ENCODE peak calls at places on chromosomes 7 and 10, in six cellular contexts. One of them, this sample, is unnamed.

GRCh38 chr10:20995123-20995978 is 98.2 kb upstream of the NEBL start:
- DNase-seq in spleen: no peak
- DNase-seq in heart right ventricle: no peak
- DNase-seq in lung: no peak
- DNase-seq in psoas muscle: no peak
- DNase-seq in Peyer's patch: no peak
- DNase-seq in this sample: no peak

GRCh38 chr10:29160110-29160669 is 128.7 kb upstream of the LYZL1 start:
- DNase-seq in spleen: no peak
- DNase-seq in psoas muscle: no peak
- DNase-seq in heart right ventricle: no peak
- DNase-seq in Peyer's patch: no peak
- DNase-seq in lung: no peak
- DNase-seq in this sample: no peak

GRCh38 chr7:1886361-1887064 is 216.4 kb downstream of the ELFN1 start:
- DNase-seq in lung: no peak
- DNase-seq in psoas muscle: no peak
- DNase-seq in heart right ventricle: no peak
- DNase-seq in Peyer's patch: no peak
- DNase-seq in spleen: no peak
- DNase-seq in this sample: no peak

GRCh38 chr7:25949672-25950487 is 202.1 kb upstream of the NFE2L3 start:
- DNase-seq in spleen: no peak
- DNase-seq in psoas muscle: no peak
- DNase-seq in heart right ventricle: no peak
- DNase-seq in Peyer's patch: peak
- DNase-seq in lung: peak
- DNase-seq in this sample: no peak

GRCh38 chr7:78218051-78218450 is 419.5 kb downstream of the PHTF2 start:
- DNase-seq in lung: no peak
- DNase-seq in Peyer's patch: no peak
- DNase-seq in spleen: no peak
- DNase-seq in heart right ventricle: no peak
- DNase-seq in psoas muscle: no peak
- DNase-seq in this sample: no peak

GRCh38 chr10:67853512-67853911 is 15.5 kb upstream of the DNAJC12 start:
- DNase-seq in lung: no peak
- DNase-seq in Peyer's patch: no peak
- DNase-seq in spleen: no peak
- DNase-seq in heart right ventricle: no peak
- DNase-seq in psoas muscle: no peak
- DNase-seq in this sample: no peak

GRCh38 chr10:51399840-51400239 is 299.6 kb downstream of the CSTF2T start:
- DNase-seq in lung: no peak
- DNase-seq in psoas muscle: no peak
- DNase-seq in heart right ventricle: no peak
- DNase-seq in spleen: no peak
- DNase-seq in Peyer's patch: no peak
- DNase-seq in this sample: no peak

GRCh38 chr10:375885-376505 is 240.7 kb downstream of the ZMYND11 start:
- DNase-seq in Peyer's patch: no peak
- DNase-seq in spleen: peak
- DNase-seq in lung: no peak
- DNase-seq in psoas muscle: no peak
- DNase-seq in heart right ventricle: no peak
- DNase-seq in this sample: no peak

GRCh38 chr10:12193193-12193592 is 2.5 kb downstream of the NUDT5 start:
- DNase-seq in lung: no peak
- DNase-seq in spleen: no peak
- DNase-seq in heart right ventricle: no peak
- DNase-seq in Peyer's patch: no peak
- DNase-seq in psoas muscle: no peak
- DNase-seq in this sample: no peak

GRCh38 chr10:118543714-118544400 is 51.6 kb downstream of the PRLHR start:
- DNase-seq in psoas muscle: no peak
- DNase-seq in Peyer's patch: peak
- DNase-seq in heart right ventricle: no peak
- DNase-seq in lung: peak
- DNase-seq in spleen: no peak
- DNase-seq in this sample: peak

GRCh38 chr10:72084094-72084459 is 4.3 kb downstream of the SPOCK2 start:
- DNase-seq in psoas muscle: no peak
- DNase-seq in spleen: peak
- DNase-seq in heart right ventricle: no peak
- DNase-seq in Peyer's patch: peak
- DNase-seq in lung: no peak
- DNase-seq in this sample: no peak

GRCh38 chr10:35353805-35354204 is 17.5 kb downstream of the CCNY start:
- DNase-seq in psoas muscle: no peak
- DNase-seq in spleen: no peak
- DNase-seq in lung: no peak
- DNase-seq in heart right ventricle: no peak
- DNase-seq in Peyer's patch: no peak
- DNase-seq in this sample: no peak

GRCh38 chr10:77564781-77565589 is 72.6 kb downstream of the KCNMA1 start:
- DNase-seq in heart right ventricle: no peak
- DNase-seq in lung: no peak
- DNase-seq in spleen: no peak
- DNase-seq in psoas muscle: no peak
- DNase-seq in Peyer's patch: no peak
- DNase-seq in this sample: no peak

GRCh38 chr10:89163265-89163995 is 43.7 kb downstream of the CH25H start:
- DNase-seq in Peyer's patch: peak
- DNase-seq in lung: peak
- DNase-seq in spleen: peak
- DNase-seq in heart right ventricle: peak
- DNase-seq in psoas muscle: peak
- DNase-seq in this sample: peak

GRCh38 chr10:110107887-110108286 is 99.5 kb upstream of the MXI1 start:
- DNase-seq in psoas muscle: no peak
- DNase-seq in Peyer's patch: no peak
- DNase-seq in spleen: no peak
- DNase-seq in heart right ventricle: no peak
- DNase-seq in lung: no peak
- DNase-seq in this sample: no peak

GRCh38 chr10:49288341-49289065 is 10.5 kb upstream of the C10orf71 start:
- DNase-seq in spleen: no peak
- DNase-seq in heart right ventricle: no peak
- DNase-seq in psoas muscle: no peak
- DNase-seq in Peyer's patch: no peak
- DNase-seq in lung: no peak
- DNase-seq in this sample: no peak

GRCh38 chr10:26528048-26528447 is 89.9 kb downstream of the APBB1IP start:
- DNase-seq in psoas muscle: no peak
- DNase-seq in Peyer's patch: no peak
- DNase-seq in heart right ventricle: no peak
- DNase-seq in spleen: no peak
- DNase-seq in lung: no peak
- DNase-seq in this sample: no peak

GRCh38 chr10:22308390-22308789 is 7.8 kb upstream of the COMMD3 start:
- DNase-seq in psoas muscle: no peak
- DNase-seq in Peyer's patch: no peak
- DNase-seq in spleen: no peak
- DNase-seq in lung: no peak
- DNase-seq in heart right ventricle: no peak
- DNase-seq in this sample: no peak

GRCh38 chr10:79025113-79025832 is 43.5 kb upstream of the ZMIZ1 start:
- DNase-seq in psoas muscle: peak
- DNase-seq in spleen: peak
- DNase-seq in heart right ventricle: peak
- DNase-seq in Peyer's patch: no peak
- DNase-seq in lung: no peak
- DNase-seq in this sample: no peak

GRCh38 chr10:102120987-102121738 is 995 bp upstream of the LDB1 start:
- DNase-seq in heart right ventricle: peak
- DNase-seq in spleen: peak
- DNase-seq in psoas muscle: peak
- DNase-seq in Peyer's patch: peak
- DNase-seq in lung: peak
- DNase-seq in this sample: peak

GRCh38 chr10:55203874-55204273 is 402.8 kb upstream of the PCDH15 start:
- DNase-seq in Peyer's patch: no peak
- DNase-seq in lung: no peak
- DNase-seq in heart right ventricle: no peak
- DNase-seq in spleen: no peak
- DNase-seq in psoas muscle: no peak
- DNase-seq in this sample: no peak

GRCh38 chr10:131891929-131892816 is 8.6 kb upstream of the PPP2R2D start:
- DNase-seq in lung: no peak
- DNase-seq in Peyer's patch: no peak
- DNase-seq in psoas muscle: no peak
- DNase-seq in spleen: peak
- DNase-seq in heart right ventricle: no peak
- DNase-seq in this sample: no peak

GRCh38 chr7:40057292-40057691 is 77.1 kb downstream of the MPLKIP start:
- DNase-seq in lung: peak
- DNase-seq in Peyer's patch: no peak
- DNase-seq in psoas muscle: no peak
- DNase-seq in spleen: no peak
- DNase-seq in heart right ventricle: peak
- DNase-seq in this sample: no peak

GRCh38 chr7:101728888-101729883 is 88.2 kb upstream of the CUX1 start:
- DNase-seq in Peyer's patch: peak
- DNase-seq in heart right ventricle: no peak
- DNase-seq in lung: peak
- DNase-seq in psoas muscle: peak
- DNase-seq in spleen: no peak
- DNase-seq in this sample: no peak

GRCh38 chr7:82839555-82839954 is 323.1 kb downstream of the PCLO start:
- DNase-seq in lung: no peak
- DNase-seq in psoas muscle: no peak
- DNase-seq in spleen: no peak
- DNase-seq in heart right ventricle: no peak
- DNase-seq in Peyer's patch: no peak
- DNase-seq in this sample: no peak

GRCh38 chr7:44893710-44894135 is 8.4 kb upstream of the PURB start:
- DNase-seq in heart right ventricle: no peak
- DNase-seq in psoas muscle: no peak
- DNase-seq in lung: no peak
- DNase-seq in Peyer's patch: no peak
- DNase-seq in spleen: no peak
- DNase-seq in this sample: no peak

GRCh38 chr10:129545257-129545656 is 78.2 kb downstream of the MGMT start:
- DNase-seq in Peyer's patch: no peak
- DNase-seq in heart right ventricle: no peak
- DNase-seq in psoas muscle: no peak
- DNase-seq in spleen: no peak
- DNase-seq in lung: no peak
- DNase-seq in this sample: no peak

GRCh38 chr10:84329094-84329611 is 764 bp downstream of the CCSER2 start:
- DNase-seq in spleen: peak
- DNase-seq in heart right ventricle: peak
- DNase-seq in psoas muscle: no peak
- DNase-seq in Peyer's patch: peak
- DNase-seq in lung: no peak
- DNase-seq in this sample: no peak

GRCh38 chr7:38451840-38452239 is 178.4 kb upstream of the TARP start:
- DNase-seq in heart right ventricle: no peak
- DNase-seq in lung: no peak
- DNase-seq in spleen: no peak
- DNase-seq in Peyer's patch: no peak
- DNase-seq in psoas muscle: no peak
- DNase-seq in this sample: no peak
- TF ChIP-seq CTCF in heart right ventricle: peak
- TF ChIP-seq CTCF in lung: no peak
- TF ChIP-seq CTCF in spleen: no peak
- TF ChIP-seq CTCF in Peyer's patch: no peak
- TF ChIP-seq CTCF in psoas muscle: no peak
- TF ChIP-seq CTCF in this sample: peak

GRCh38 chr7:3056713-3057388 is 13.2 kb upstream of the CARD11 start:
- DNase-seq in lung: no peak
- DNase-seq in Peyer's patch: no peak
- DNase-seq in spleen: no peak
- DNase-seq in psoas muscle: no peak
- DNase-seq in heart right ventricle: no peak
- DNase-seq in this sample: no peak
- H3K27ac ChIP-seq in lung: no peak
- H3K27ac ChIP-seq in Peyer's patch: no peak
- H3K27ac ChIP-seq in spleen: no peak
- H3K27ac ChIP-seq in psoas muscle: no peak
- H3K27ac ChIP-seq in heart right ventricle: no peak
- H3K27ac ChIP-seq in this sample: no peak

DNA sequence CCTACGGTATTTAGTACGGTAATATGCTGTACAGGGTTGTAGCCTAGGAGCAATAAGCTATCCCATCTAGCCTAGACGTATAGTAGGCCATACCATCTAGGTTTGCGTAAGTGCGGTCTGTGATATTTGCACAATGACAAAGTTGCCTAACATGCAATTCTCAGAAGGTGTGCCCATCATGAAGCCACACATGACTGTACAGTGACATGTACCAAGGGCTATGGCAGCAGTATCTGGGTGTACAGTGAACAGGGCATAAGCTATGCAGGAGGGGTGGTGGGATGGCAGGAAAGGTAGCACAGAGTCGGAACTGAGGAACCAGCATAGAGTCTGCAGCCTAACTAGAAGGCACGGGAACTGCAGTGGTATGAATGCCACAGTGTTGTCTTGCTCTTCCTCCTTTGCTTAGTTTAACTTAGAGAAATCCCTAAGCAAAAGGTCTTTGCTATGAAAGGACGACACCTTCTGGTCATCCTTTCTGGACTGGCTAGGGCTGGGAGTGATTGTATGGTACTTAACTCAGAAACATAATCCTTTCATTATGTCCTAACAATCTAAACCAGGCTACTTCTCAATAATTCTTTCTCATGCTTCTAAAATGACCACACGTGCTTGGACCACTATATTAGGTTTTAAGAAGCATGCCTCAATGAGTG is 93.5 kb downstream of the DYNC1I1 start:
- DNase-seq in heart right ventricle: no peak
- DNase-seq in psoas muscle: no peak
- DNase-seq in Peyer's patch: no peak
- DNase-seq in lung: no peak
- DNase-seq in spleen: no peak
- DNase-seq in this sample: no peak
- TF ChIP-seq CTCF in heart right ventricle: no peak
- TF ChIP-seq CTCF in psoas muscle: no peak
- TF ChIP-seq CTCF in Peyer's patch: no peak
- TF ChIP-seq CTCF in lung: no peak
- TF ChIP-seq CTCF in spleen: no peak
- TF ChIP-seq CTCF in this sample: no peak

GRCh38 chr10:95573953-95574604 is 12.9 kb upstream of the SORBS1 start:
- DNase-seq in lung: no peak
- DNase-seq in psoas muscle: no peak
- DNase-seq in Peyer's patch: peak
- DNase-seq in spleen: no peak
- DNase-seq in heart right ventricle: no peak
- DNase-seq in this sample: no peak

GRCh38 chr10:95573497-95573896 is 12.3 kb upstream of the SORBS1 start:
- DNase-seq in lung: no peak
- DNase-seq in spleen: no peak
- DNase-seq in Peyer's patch: peak
- DNase-seq in psoas muscle: no peak
- DNase-seq in heart right ventricle: no peak
- DNase-seq in this sample: no peak

GRCh38 chr10:95572451-95572850 is 11.3 kb upstream of the SORBS1 start:
- DNase-seq in Peyer's patch: peak
- DNase-seq in psoas muscle: no peak
- DNase-seq in heart right ventricle: no peak
- DNase-seq in spleen: no peak
- DNase-seq in lung: no peak
- DNase-seq in this sample: no peak

GRCh38 chr10:95571390-95571789 is 10.2 kb upstream of the SORBS1 start:
- DNase-seq in lung: no peak
- DNase-seq in psoas muscle: no peak
- DNase-seq in spleen: no peak
- DNase-seq in heart right ventricle: no peak
- DNase-seq in Peyer's patch: peak
- DNase-seq in this sample: no peak

GRCh38 chr10:95574649-95575365 is 13.6 kb upstream of the SORBS1 start:
- DNase-seq in psoas muscle: no peak
- DNase-seq in heart right ventricle: no peak
- DNase-seq in spleen: no peak
- DNase-seq in lung: no peak
- DNase-seq in Peyer's patch: peak
- DNase-seq in this sample: no peak
- H3K27ac ChIP-seq in psoas muscle: no peak
- H3K27ac ChIP-seq in heart right ventricle: peak
- H3K27ac ChIP-seq in spleen: no peak
- H3K27ac ChIP-seq in lung: no peak
- H3K27ac ChIP-seq in Peyer's patch: no peak
- H3K27ac ChIP-seq in this sample: peak